ENCODE peak calls at places on chromosomes 2 and 18, in four cellular contexts. One of them, this sample, is unnamed.

GRCh38 chr2:25572638-25573037 is 100.7 kb downstream of the DTNB start:
- DNase-seq in AG10803: peak
- DNase-seq in HEK293T: no peak
- DNase-seq in GDM1: no peak
- DNase-seq in this sample: no peak

GRCh38 chr18:10514082-10514481 is 11.7 kb upstream of the NAPG start:
- DNase-seq in HEK293T: no peak
- DNase-seq in GDM1: no peak
- DNase-seq in AG10803: no peak
- DNase-seq in this sample: no peak

GRCh38 chr2:143802242-143802641 is 673.0 kb downstream of the ARHGAP15 start:
- DNase-seq in AG10803: peak
- DNase-seq in GDM1: no peak
- DNase-seq in HEK293T: no peak
- DNase-seq in this sample: no peak

GRCh38 chr2:44763275-44763674 is 178.2 kb upstream of the SIX3 start:
- DNase-seq in AG10803: no peak
- DNase-seq in HEK293T: no peak
- DNase-seq in GDM1: no peak
- DNase-seq in this sample: no peak

GRCh38 chr2:126792186-126792585 is 106.5 kb upstream of the TEX51 start:
- DNase-seq in GDM1: no peak
- DNase-seq in HEK293T: no peak
- DNase-seq in AG10803: no peak
- DNase-seq in this sample: no peak

GRCh38 chr2:75099521-75099922 is 99.8 kb downstream of the TACR1 start:
- DNase-seq in HEK293T: no peak
- DNase-seq in AG10803: peak
- DNase-seq in GDM1: no peak
- DNase-seq in this sample: no peak

GRCh38 chr2:135471106-135471505 is 59.9 kb downstream of the ZRANB3 start:
- DNase-seq in GDM1: no peak
- DNase-seq in HEK293T: no peak
- DNase-seq in AG10803: no peak
- DNase-seq in this sample: no peak

GRCh38 chr2:98519156-98519555 is 74.5 kb downstream of the INPP4A start:
- DNase-seq in HEK293T: no peak
- DNase-seq in AG10803: no peak
- DNase-seq in GDM1: no peak
- DNase-seq in this sample: no peak

GRCh38 chr18:24982831-24983230 is 369.1 kb downstream of the ZNF521 start:
- DNase-seq in AG10803: peak
- DNase-seq in GDM1: no peak
- DNase-seq in HEK293T: no peak
- DNase-seq in this sample: no peak

GRCh38 chr18:10455726-10456453 is 1.5 kb downstream of the APCDD1 start:
- DNase-seq in HEK293T: no peak
- DNase-seq in AG10803: no peak
- DNase-seq in GDM1: no peak
- DNase-seq in this sample: no peak

GRCh38 chr2:170817247-170817998 is 736 bp downstream of the GAD1 start:
- DNase-seq in AG10803: peak
- DNase-seq in HEK293T: peak
- DNase-seq in GDM1: no peak
- DNase-seq in this sample: no peak

GRCh38 chr18:10127721-10128120 is 213.9 kb downstream of the VAPA start:
- DNase-seq in GDM1: no peak
- DNase-seq in AG10803: no peak
- DNase-seq in HEK293T: no peak
- DNase-seq in this sample: no peak

GRCh38 chr2:70686577-70687460 is 81.2 kb downstream of the ADD2 start:
- DNase-seq in AG10803: peak
- DNase-seq in HEK293T: peak
- DNase-seq in GDM1: no peak
- DNase-seq in this sample: peak

GRCh38 chr18:36519358-36519757 is 221.8 kb downstream of the FHOD3 start:
- DNase-seq in HEK293T: no peak
- DNase-seq in GDM1: no peak
- DNase-seq in AG10803: peak
- DNase-seq in this sample: no peak